ENCODE peak calls at places on chromosome 5, in eight cellular contexts. X, L, Z, W, Y, H, J and C are unnamed samples. For H3K4me1, the result is how much of the 10 kb centered on the place peaks cover.

GRCh38 chr5:158287643-158288228 is 428.8 kb upstream of the CLINT1 start:
- DNase-seq in Y (no peak), X (peak), H (peak), W (peak), J (peak), L (peak), Z (peak), C (peak)

GRCh38 chr5:169960659-169961058 is 19.6 kb downstream of the INSYN2B start:
- DNase-seq in Z (no peak), W (no peak), H (no peak), X (no peak), Y (no peak), J (no peak), L (no peak), C (no peak)

GRCh38 chr5:97133106-97133505 is 9.3 kb downstream of the LIX1 start:
- DNase-seq in X (no peak), L (no peak), H (no peak), Z (no peak), W (no peak), J (no peak), Y (no peak), C (no peak)

GRCh38 chr5:24363789-24364534 is 280.8 kb downstream of the CDH10 start:
- DNase-seq in H (no peak), J (no peak), Y (no peak), Z (no peak), X (no peak), L (no peak), W (no peak), C (no peak)

GRCh38 chr5:1762121-1762877 is 37.3 kb downstream of the MRPL36 start:
- DNase-seq in J (peak), Y (no peak), W (no peak), Z (no peak), H (no peak), L (peak), X (peak), C (no peak)

GRCh38 chr5:10788358-10788757 is 27.3 kb upstream of the DAP start:
- DNase-seq in H (no peak), X (no peak), Z (no peak), L (peak), Y (no peak), W (no peak), J (no peak), C (no peak)

GRCh38 chr5:32850792-32851191 is 139.7 kb downstream of the NPR3 start:
- DNase-seq in Z (no peak), L (no peak), X (no peak), W (no peak), H (no peak), Y (no peak), J (no peak), C (no peak)

GRCh38 chr5:58156977-58157701 is 302.7 kb downstream of the PLK2 start:
- DNase-seq in Z (peak), J (no peak), L (no peak), X (peak), Y (peak), H (no peak), W (no peak), C (no peak)

GRCh38 chr5:163841-164240 is 27.5 kb upstream of the LRRC14B start:
- DNase-seq in W (no peak), Z (no peak), X (no peak), L (no peak), Y (no peak), H (no peak), J (no peak), C (no peak)

GRCh38 chr5:132887326-132887725 is 13.9 kb downstream of the LEAP2 start:
- DNase-seq in J (no peak), Z (peak), L (no peak), H (no peak), W (no peak), Y (no peak), X (no peak), C (no peak)

GRCh38 chr5:85293139-85293785 is 908.6 kb upstream of the EDIL3 start:
- DNase-seq in L (no peak), Y (no peak), W (no peak), X (peak), J (no peak), H (peak), Z (peak), C (no peak)

GRCh38 chr5:3121813-3122212 is 370.3 kb upstream of the IRX2 start:
- DNase-seq in J (no peak), Y (no peak), H (no peak), L (no peak), Z (no peak), W (no peak), X (no peak), C (no peak)

GRCh38 chr5:109399092-109399759 is 10.5 kb downstream of the PJA2 start:
- DNase-seq in Y (no peak), Z (peak), J (no peak), X (no peak), W (no peak), H (no peak), L (no peak), C (no peak)

GRCh38 chr5:170336065-170336464 is 38.5 kb upstream of the LCP2 start:
- DNase-seq in L (no peak), Z (no peak), X (no peak), J (no peak), H (no peak), Y (no peak), W (no peak), C (no peak)

GRCh38 chr5:140840978-140841962 is at the start of gene PCDHA8:
- DNase-seq in J (peak), Z (no peak), W (no peak), L (no peak), H (peak), Y (no peak), X (no peak), C (no peak)

GRCh38 chr5:2879701-2880100 is 128.2 kb upstream of the IRX2 start:
- DNase-seq in J (no peak), X (no peak), W (no peak), Y (no peak), L (no peak), H (no peak), Z (no peak), C (no peak)

GRCh38 chr5:176743136-176743827 is 67.1 kb upstream of the UNC5A start:
- DNase-seq in Z (no peak), H (no peak), Y (no peak), L (no peak), X (no peak), W (no peak), J (no peak), C (no peak)

GRCh38 chr5:132371603-132371994 is 2.1 kb downstream of the SLC22A5 start:
- DNase-seq in X (no peak), J (no peak), Z (no peak), Y (no peak), L (peak), H (no peak), W (no peak), C (no peak)

DNA sequence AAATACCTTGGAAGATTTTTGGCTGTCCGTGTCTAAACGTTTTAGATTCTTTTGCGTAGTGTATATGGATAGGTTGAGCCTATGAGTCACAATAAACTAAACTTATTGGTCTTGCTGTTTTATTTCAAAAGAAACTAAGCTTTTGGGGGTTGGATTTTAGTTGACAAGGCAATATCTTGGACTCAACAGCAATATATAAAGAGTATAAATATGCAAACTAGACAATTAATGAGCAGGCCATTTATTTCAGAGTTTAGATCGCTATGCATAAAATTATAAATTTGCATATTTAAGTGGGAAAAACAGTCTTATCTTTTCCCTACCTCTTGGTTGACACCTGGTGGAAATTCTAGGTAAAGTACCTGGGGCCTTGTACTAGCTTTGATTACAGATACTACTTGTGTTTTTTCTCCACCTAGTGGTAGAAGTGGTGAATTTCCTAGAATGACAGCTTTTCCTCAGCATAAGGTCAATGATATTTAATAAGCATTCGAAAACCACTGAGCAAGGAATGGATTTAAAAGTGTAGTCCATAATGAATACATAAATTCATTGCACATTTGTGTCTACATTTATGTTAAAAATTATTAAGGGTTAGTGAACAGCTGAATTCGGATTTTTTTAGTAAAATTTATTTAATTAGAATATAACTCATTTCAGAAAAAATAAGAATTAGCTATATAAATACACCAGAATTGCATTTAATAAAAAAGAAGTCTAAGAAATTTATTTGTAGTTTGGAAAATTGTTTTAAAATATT is 1.7 kb upstream of the ARRDC3 start:
- DNase-seq in H (peak), W (peak), Z (peak), J (peak), L (peak), X (peak), Y (no peak), C (peak)
- H3K4me3 ChIP-seq in H (peak), W (peak), Z (no peak), J (peak), L (peak), X (no peak), Y (peak), C (no peak)

DNA sequence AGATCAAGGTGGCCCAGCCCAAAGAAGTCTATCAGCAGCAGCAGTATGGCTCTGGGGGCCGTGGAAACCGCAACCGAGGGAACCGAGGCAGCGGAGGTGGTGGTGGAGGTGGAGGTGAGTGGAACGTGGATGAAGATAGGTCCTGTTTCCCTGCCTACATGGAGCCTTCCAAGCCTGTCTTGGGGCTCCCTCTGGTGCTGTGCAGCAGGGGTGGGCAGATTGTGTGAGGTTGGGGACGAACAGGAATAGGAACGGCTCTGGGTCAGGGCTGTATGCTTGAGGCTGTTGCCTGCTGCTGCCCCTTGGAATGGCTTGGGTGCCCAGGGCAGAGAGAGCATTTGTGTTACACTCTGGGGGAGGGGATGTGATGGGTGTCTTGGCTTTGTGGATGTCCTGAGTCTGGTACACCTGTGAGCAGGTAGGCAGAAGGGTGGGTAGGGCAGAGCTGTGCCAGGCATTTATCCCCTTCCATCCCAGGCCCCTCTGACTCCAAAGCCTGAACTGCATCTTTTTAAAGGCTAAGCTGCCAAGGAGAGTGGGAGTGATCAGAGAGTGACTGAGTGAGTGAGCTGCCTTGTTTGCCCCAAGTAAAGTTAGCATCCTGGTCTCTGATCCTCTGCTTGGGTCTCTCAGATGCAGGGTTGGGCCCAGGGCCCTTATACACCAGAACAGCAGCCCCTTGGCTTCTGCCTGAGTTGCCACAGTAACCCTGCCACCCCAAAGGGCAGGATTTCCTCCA is 5.2 kb downstream of the HNRNPAB start:
- DNase-seq in W (no peak), L (no peak), Y (peak), J (no peak), X (peak), Z (no peak), H (no peak), C (no peak)
- TF ChIP-seq POLR2A in W (no peak), L (no peak), Y (no peak), J (no peak), X (no peak), Z (no peak), H (no peak), C (no peak)

DNA sequence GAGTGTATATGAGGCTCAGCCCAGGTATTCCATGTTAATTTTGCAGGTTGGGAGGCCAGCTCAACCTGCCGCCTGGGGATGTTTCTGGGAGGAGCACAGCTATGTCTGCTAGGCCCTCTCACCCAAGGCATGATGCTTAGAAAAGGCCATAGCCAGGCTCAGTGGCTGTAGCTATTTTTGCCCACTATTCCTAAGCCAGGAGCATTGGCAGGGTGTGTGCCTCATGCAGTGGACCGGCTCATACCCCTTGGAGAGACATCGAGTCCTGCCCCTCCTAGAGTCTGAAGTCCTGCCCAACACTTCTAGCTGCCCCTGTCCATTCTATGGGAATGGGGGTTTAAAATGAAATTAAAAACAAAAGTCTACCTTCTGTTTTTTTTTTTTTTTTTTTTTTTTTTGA is 22.3 kb downstream of the ADCY2 start:
- DNase-seq in W (no peak), Z (no peak), H (no peak), L (no peak), X (no peak), J (no peak), Y (no peak), C (no peak)
- H3K4me1 ChIP-seq in W (under half), Z (under half), H (under half), L (under half), X (under half), J (under half), Y (under half), C (under half)

DNA sequence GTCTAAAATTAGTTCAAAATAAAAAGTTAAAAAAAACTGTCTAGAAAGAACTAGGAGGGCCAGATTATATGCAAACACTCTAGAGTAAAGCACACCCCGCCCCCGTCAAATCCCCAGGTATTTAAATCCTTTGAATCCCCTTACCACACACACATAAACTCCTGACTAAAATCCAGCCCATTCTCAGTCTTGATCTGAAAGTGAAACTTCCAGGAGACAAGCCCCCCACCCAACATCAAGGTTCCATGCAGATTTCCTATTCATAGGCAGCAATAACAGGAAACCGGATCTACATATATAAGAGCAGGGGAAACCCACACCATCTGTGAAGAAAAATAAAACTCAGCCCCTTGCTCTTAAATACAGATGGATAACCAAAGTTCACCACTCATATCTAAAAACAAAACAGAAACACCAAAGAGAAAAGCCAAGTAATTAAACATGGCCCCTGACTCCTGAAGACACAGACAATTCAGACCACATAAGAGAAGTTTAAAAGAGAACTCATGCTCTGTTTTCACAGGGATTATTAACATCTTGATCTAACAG is 42.3 kb downstream of the MARCHF3 start:
- DNase-seq in H (no peak), J (no peak), W (no peak), Y (no peak), X (no peak), L (no peak), Z (no peak), C (no peak)
- H3K4me3 ChIP-seq in H (no peak), J (no peak), W (no peak), Y (no peak), X (no peak), L (no peak), Z (no peak), C (no peak)

GRCh38 chr5:61292130-61292672 is 39.9 kb upstream of the ZSWIM6 start:
- DNase-seq in H (no peak), Y (no peak), W (no peak), X (no peak), Z (no peak), L (no peak), J (no peak), C (no peak)

GRCh38 chr5:61289241-61289640 is 42.8 kb upstream of the ZSWIM6 start:
- DNase-seq in X (no peak), Z (no peak), L (no peak), Y (no peak), H (no peak), W (no peak), J (no peak), C (no peak)

GRCh38 chr5:61289669-61290363 is 42.2 kb upstream of the ZSWIM6 start:
- DNase-seq in J (no peak), Y (no peak), W (no peak), X (no peak), L (no peak), H (no peak), Z (no peak), C (no peak)

GRCh38 chr5:61293051-61293450 is 39.0 kb upstream of the ZSWIM6 start:
- DNase-seq in J (no peak), X (peak), W (no peak), Y (no peak), Z (no peak), H (no peak), L (no peak), C (no peak)

DNA sequence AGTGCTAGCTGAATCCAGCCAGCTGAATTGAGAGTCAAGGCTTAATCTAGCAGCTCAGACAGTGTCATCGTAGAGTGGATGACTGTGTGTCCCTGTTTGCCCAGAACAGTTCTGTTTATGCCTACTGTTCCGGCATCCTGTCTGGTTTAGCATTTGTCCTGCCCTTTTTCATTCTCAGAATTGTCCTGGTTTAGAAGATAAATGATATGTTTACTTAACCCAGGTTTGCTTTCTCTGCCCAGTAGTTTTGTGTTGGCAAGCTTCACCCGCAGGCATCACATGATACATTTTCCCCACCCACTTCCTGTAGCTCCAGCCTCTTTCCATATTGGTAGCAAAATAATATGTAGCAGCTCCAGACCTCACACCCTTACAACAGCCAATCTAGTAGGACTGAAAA is 41.2 kb upstream of the ZSWIM6 start:
- DNase-seq in X (peak), W (no peak), Z (no peak), J (no peak), Y (no peak), H (peak), L (no peak), C (peak)
- TF ChIP-seq POLR2A in X (peak), W (no peak), Z (no peak), J (no peak), Y (no peak), H (no peak), L (no peak), C (no peak)